ENCODE peak calls at places on chromosomes 7 and 10, in seven cellular contexts. J is A673; O is colonic mucosa; L is BJ; G is CD8-positive, alpha-beta T cell; N is HepG2; A is NB4. B is an unnamed sample.
A peak's percentile ranks its signal among the peaks of the same experiment; 100 is the strongest.

GRCh38 chr7:155051355-155051754 is 18.8 kb upstream of the HTR5A start:
- DNase-seq in J (no peak), O (no peak), L (no peak), G (no peak), N (no peak), A (no peak), B (no peak)

GRCh38 chr7:124059375-124059774 is 26.5 kb upstream of the TMEM229A start:
- DNase-seq in J (no peak), O (no peak), L (no peak), G (no peak), N (no peak), A (no peak), B (no peak)

GRCh38 chr7:117810642-117811512 is 62.4 kb downstream of the CTTNBP2 start:
- DNase-seq in J (no peak), O (no peak), L (no peak), G (no peak), N (no peak), A (no peak), B (no peak)

GRCh38 chr10:116947838-116948529 is 57.0 kb downstream of the SHTN1 start:
- DNase-seq in J (peak; percentile 29), O (no peak), L (no peak), G (no peak), N (peak; percentile 54), A (peak; percentile 6), B (no peak)

GRCh38 chr7:12053561-12053960 is 157.5 kb upstream of the TMEM106B start:
- DNase-seq in J (no peak), O (no peak), L (no peak), G (no peak), N (no peak), A (no peak), B (no peak)

GRCh38 chr7:240887-241421 is 48.6 kb downstream of the FAM20C start:
- DNase-seq in J (no peak), O (no peak), L (no peak), G (no peak), N (no peak), A (peak; percentile 44), B (no peak)

GRCh38 chr7:12716722-12717121 is 29.3 kb downstream of the ARL4A start:
- DNase-seq in J (no peak), O (no peak), L (no peak), G (no peak), N (no peak), A (no peak), B (no peak)

GRCh38 chr7:25725483-25725882 is 426.5 kb upstream of the NFE2L3 start:
- DNase-seq in J (no peak), O (no peak), L (no peak), G (no peak), N (no peak), A (no peak), B (peak; percentile 8)

GRCh38 chr10:42149027-42149700 is 489.2 kb downstream of the ZNF33B start:
- DNase-seq in J (no peak), O (no peak), L (no peak), G (no peak), N (no peak), A (no peak), B (no peak)

GRCh38 chr7:20441886-20442505 is 111.3 kb downstream of the ITGB8 start:
- DNase-seq in J (no peak), O (no peak), L (peak; percentile 88), G (no peak), N (no peak), A (no peak), B (no peak)

GRCh38 chr7:44664756-44665461 is 58.5 kb downstream of the OGDH start:
- DNase-seq in J (no peak), O (no peak), L (no peak), G (no peak), N (peak; percentile 16), A (no peak), B (no peak)

GRCh38 chr7:105257338-105257737 is 131.4 kb downstream of the SRPK2 start:
- DNase-seq in J (no peak), O (no peak), L (no peak), G (no peak), N (no peak), A (peak; percentile 48), B (no peak)

GRCh38 chr7:17301491-17302101 is 3.1 kb downstream of the AHR start:
- DNase-seq in J (peak; percentile 63), O (peak; percentile 67), L (no peak), G (peak; percentile 23), N (no peak), A (peak; percentile 68), B (no peak)

GRCh38 chr10:11424456-11425287 is 186.8 kb downstream of the USP6NL start:
- DNase-seq in J (peak; percentile 73), O (peak; percentile 42), L (no peak), G (no peak), N (peak; percentile 39), A (peak; percentile 28), B (peak; percentile 19)

GRCh38 chr10:130443236-130443635 is 307.0 kb downstream of the GLRX3 start:
- DNase-seq in J (no peak), O (no peak), L (no peak), G (no peak), N (no peak), A (no peak), B (no peak)

GRCh38 chr7:143892527-143893300 is 9.3 kb downstream of the TCAF1 start:
- DNase-seq in J (peak; percentile 86), O (no peak), L (no peak), G (no peak), N (peak; percentile 68), A (peak; percentile 64), B (no peak)

GRCh38 chr7:19404912-19405329 is 259.7 kb upstream of the FERD3L start:
- DNase-seq in J (peak; percentile 33), O (no peak), L (peak; percentile 95), G (no peak), N (no peak), A (peak; percentile 15), B (peak; percentile 89)

DNA sequence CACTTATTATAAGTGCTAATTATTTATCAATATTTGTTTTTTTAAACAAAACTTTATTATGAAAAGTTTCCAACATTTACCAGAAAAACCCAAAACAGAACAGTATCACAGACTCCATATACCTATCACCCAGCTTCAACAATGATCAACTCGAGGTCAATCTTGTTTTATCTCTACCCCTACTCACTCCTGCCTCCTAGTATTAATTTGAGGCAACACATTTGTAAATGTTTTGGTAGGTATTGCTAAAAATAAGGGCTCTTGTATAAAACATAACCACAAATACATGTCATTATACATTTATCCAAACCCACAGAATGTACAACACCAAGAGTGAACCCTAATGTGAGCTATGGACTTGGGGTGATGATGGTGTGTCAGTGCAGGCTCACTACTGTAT is 15.9 kb upstream of the CDH23 start:
- DNase-seq in J (no peak), O (no peak), L (no peak), G (no peak), N (no peak), A (no peak), B (no peak)
- TF ChIP-seq CTCF in J (no peak), O (no peak), L (no peak), G (no peak), N (no peak), A (no peak), B (no peak)

GRCh38 chr7:142301923-142302550 is 44.2 kb upstream of the PRSS58 start:
- DNase-seq in J (peak; percentile 26), O (no peak), L (no peak), G (no peak), N (no peak), A (peak; percentile 71), B (no peak)
- TF ChIP-seq CTCF in J (peak; percentile 57), O (peak; percentile 31), L (peak; percentile 20), G (peak; percentile 38), N (peak; percentile 46), A (peak; percentile 88), B (no peak)

DNA sequence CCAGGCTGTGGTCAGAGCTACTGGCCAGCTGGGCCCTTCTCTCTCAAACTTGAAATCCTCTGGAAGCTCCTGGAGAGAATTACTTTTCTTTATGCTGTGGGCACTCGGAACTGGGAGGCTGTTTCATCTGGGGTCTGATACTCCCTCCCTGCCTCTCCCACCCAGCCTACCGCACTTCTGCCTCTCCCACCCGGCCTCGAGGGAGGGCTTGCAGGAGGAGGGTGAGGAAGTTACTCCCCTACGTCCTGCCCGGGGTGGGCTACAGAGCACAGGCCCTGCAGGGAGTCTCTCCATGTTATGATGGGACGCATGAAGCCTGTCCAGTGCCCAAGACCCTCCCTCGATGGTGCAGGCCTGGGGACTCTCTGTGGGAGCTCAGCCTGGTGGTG is 584.6 kb upstream of the MKI67 start:
- DNase-seq in J (no peak), O (no peak), L (no peak), G (no peak), N (no peak), A (no peak), B (no peak)
- TF ChIP-seq CTCF in J (no peak), O (no peak), L (no peak), G (no peak), N (no peak), A (no peak), B (no peak)

DNA sequence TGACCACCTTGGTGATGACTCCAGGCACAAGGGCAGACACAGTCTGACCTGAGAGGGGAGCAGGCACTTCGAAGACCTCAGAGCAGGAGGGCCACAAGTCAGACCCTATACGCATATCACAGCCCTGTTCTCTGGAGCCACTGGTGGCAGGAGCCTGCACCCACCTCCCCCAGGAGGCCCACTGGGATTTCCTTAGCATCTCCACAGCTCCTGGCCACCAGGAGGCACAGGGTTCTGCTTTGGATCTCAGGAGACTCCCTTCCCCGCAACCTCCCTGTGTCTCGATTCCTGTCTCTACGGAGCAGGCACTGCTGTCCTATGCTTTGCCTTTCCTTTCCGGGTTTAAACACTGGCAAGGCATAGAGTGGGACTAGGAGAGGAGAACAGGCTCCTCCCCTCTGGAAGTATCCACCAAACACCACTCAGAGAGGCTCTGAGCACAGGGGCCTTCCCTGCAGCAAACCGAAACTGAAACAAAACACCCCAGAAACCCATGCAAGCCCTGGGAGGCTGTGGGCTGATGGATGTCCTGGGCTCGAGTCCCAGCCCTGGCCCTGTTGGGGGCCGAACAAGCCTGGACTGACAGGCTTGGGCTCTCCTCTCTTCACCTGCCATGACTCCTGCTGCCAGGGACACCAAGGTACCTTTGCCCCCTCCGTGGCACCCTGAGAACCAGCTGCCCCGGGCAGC is 166.3 kb downstream of the NEURL1 start:
- DNase-seq in J (peak; percentile 74), O (peak; percentile 65), L (peak; percentile 61), G (peak; percentile 38), N (peak; percentile 75), A (no peak), B (no peak)
- TF ChIP-seq CTCF in J (no peak), O (no peak), L (peak; percentile 35), G (no peak), N (no peak), A (no peak), B (peak; percentile 24)

B was measured in AG09319.